ENCODE peak calls at places on chromosomes 7 and 10, in five cellular contexts. W is activated CD4-positive, alpha-beta T cell treated with anti-CD3 and anti-CD28 coated beads for 4 hours; K is RCC 7860; S is activated naive CD4-positive, alpha-beta T cell; X is WERI-Rb-1. B is an unnamed sample.

GRCh38 chr7:159064121-159064815 is 80.4 kb downstream of the VIPR2 start:
- DNase-seq in W (no peak), K (no peak), S (no peak), X (no peak), B (no peak)

GRCh38 chr7:24701232-24701898 is 55.9 kb downstream of the GSDME start:
- DNase-seq in W (no peak), K (peak; percentile 67), S (no peak), X (no peak), B (no peak)

GRCh38 chr7:6175642-6176041 is 96.8 kb downstream of the CYTH3 start:
- DNase-seq in W (no peak), K (no peak), S (no peak), X (no peak), B (no peak)

GRCh38 chr10:17910144-17910789 is 41.5 kb upstream of the SLC39A12 start:
- DNase-seq in W (no peak), K (peak; percentile 55), S (no peak), X (peak; percentile 59), B (peak; percentile 8)

GRCh38 chr7:112038353-112038752 is 167.8 kb downstream of the DOCK4 start:
- DNase-seq in W (no peak), K (no peak), S (no peak), X (peak; percentile 14), B (no peak)

GRCh38 chr7:81937091-81937490 is 167.2 kb upstream of the HGF start:
- DNase-seq in W (no peak), K (no peak), S (no peak), X (peak; percentile 22), B (no peak)

GRCh38 chr7:7352845-7353244 is 170.5 kb downstream of the C1GALT1 start:
- DNase-seq in W (no peak), K (no peak), S (no peak), X (no peak), B (no peak)

GRCh38 chr7:132998763-132999162 is 83.1 kb downstream of the CHCHD3 start:
- DNase-seq in W (no peak), K (no peak), S (no peak), X (no peak), B (no peak)

GRCh38 chr10:12010353-12010752 is 32.3 kb downstream of the UPF2 start:
- DNase-seq in W (no peak), K (no peak), S (no peak), X (no peak), B (no peak)

GRCh38 chr10:72336259-72337038 is 18.3 kb downstream of the DNAJB12 start:
- DNase-seq in W (no peak), K (peak; percentile 55), S (no peak), X (no peak), B (no peak)

GRCh38 chr10:52779541-52780390 is 7.2 kb upstream of the MBL2 start:
- DNase-seq in W (no peak), K (peak; percentile 40), S (no peak), X (peak; percentile 49), B (peak; percentile 65)

GRCh38 chr10:97561678-97562077 is 10.9 kb upstream of the ANKRD2 start:
- DNase-seq in W (no peak), K (no peak), S (no peak), X (no peak), B (no peak)

GRCh38 chr7:29189743-29190201 is 4.8 kb upstream of the CHN2 start:
- DNase-seq in W (peak; percentile 19), K (no peak), S (peak; percentile 33), X (peak; percentile 88), B (no peak)

GRCh38 chr7:137755438-137755837 is 91.3 kb downstream of the DGKI start:
- DNase-seq in W (no peak), K (no peak), S (no peak), X (no peak), B (no peak)

GRCh38 chr7:135774284-135774683 is 25.7 kb upstream of the FAM180A start:
- DNase-seq in W (no peak), K (no peak), S (no peak), X (no peak), B (no peak)

GRCh38 chr7:118245267-118246040 is 20.9 kb downstream of the ANKRD7 start:
- DNase-seq in W (no peak), K (no peak), S (no peak), X (no peak), B (no peak)

GRCh38 chr10:6871128-6871527 is 291.1 kb upstream of the PRKCQ start:
- DNase-seq in W (no peak), K (no peak), S (no peak), X (no peak), B (no peak)

GRCh38 chr10:35372329-35372728 is 36.0 kb downstream of the CCNY start:
- DNase-seq in W (no peak), K (peak; percentile 85), S (no peak), X (no peak), B (peak; percentile 27)

GRCh38 chr7:87935373-87935706 is 1.3 kb downstream of the ADAM22 start:
- DNase-seq in W (no peak), K (no peak), S (no peak), X (no peak), B (no peak)

B was measured in KG1.